ENCODE peak calls at places on chromosomes 11 and 22, in eight cellular contexts. R is stimulated activated naive CD4-positive, alpha-beta T cell treated with Interleukin-2 at 50 U/mL for 16 hours; K is stimulated activated CD4-positive, alpha-beta T cell treated with anti-CD3 and anti-CD28 coated beads, Interleukin-4, amount 100 ng/mL, for 1 hour; U is activated CD8-positive, alpha-beta memory T cell treated with anti-CD3 and anti-CD28 coated beads, Interleukin-2, amount 50 U/mL, for 4 hours; S is NK-92 treated with Interleukin-12 subunit alpha and Interleukin-12 subunit beta, amount 100 ng/mL, for 24 hours; W is T-helper 9 cell; N is H1; Q is hepatocyte. O is an unnamed sample.

GRCh38 chr11:102010776-102011500 is 36.3 kb upstream of the CFAP300 start:
- DNase-seq in K (no peak), Q (peak; percentile 89), S (no peak), R (no peak), N (peak; percentile 61), U (no peak), W (no peak), O (no peak)

GRCh38 chr22:45468872-45469572 is 33.7 kb upstream of the FBLN1 start:
- DNase-seq in S (no peak), N (no peak), K (no peak), R (no peak), U (no peak), Q (no peak), W (no peak), O (no peak)

GRCh38 chr22:32535531-32536190 is 61.0 kb downstream of the FBXO7 start:
- DNase-seq in S (no peak), R (no peak), N (no peak), U (no peak), K (no peak), Q (no peak), W (no peak), O (no peak)

GRCh38 chr11:121795206-121795605 is 320.8 kb downstream of the BLID start:
- DNase-seq in R (no peak), Q (no peak), N (no peak), W (no peak), S (no peak), K (no peak), U (no peak), O (no peak)

GRCh38 chr22:43561421-43562178 is 149.8 kb downstream of the MPPED1 start:
- DNase-seq in N (no peak), W (no peak), R (no peak), Q (no peak), U (no peak), K (no peak), S (no peak), O (no peak)

GRCh38 chr11:47380078-47380477 is 1.7 kb upstream of the SPI1 start:
- DNase-seq in W (no peak), K (no peak), R (no peak), S (no peak), Q (no peak), U (no peak), N (no peak), O (no peak)

GRCh38 chr11:3808846-3809623 is 675 bp downstream of the PGAP2 start:
- DNase-seq in Q (peak; percentile 80), U (no peak), R (peak; percentile 21), K (peak; percentile 27), N (no peak), S (no peak), W (peak; percentile 23), O (no peak)

GRCh38 chr11:50080256-50080655 is 47.6 kb downstream of the OR4C45 start:
- DNase-seq in N (no peak), S (no peak), U (no peak), K (no peak), W (no peak), Q (no peak), R (no peak), O (no peak)

GRCh38 chr22:32752868-32753520 is 48.5 kb upstream of the TIMP3 start:
- DNase-seq in Q (no peak), W (no peak), N (no peak), K (no peak), U (no peak), S (no peak), R (no peak), O (no peak)

GRCh38 chr11:24082860-24083259 is 414.0 kb upstream of the LUZP2 start:
- DNase-seq in Q (no peak), W (no peak), N (no peak), U (no peak), S (no peak), R (no peak), K (no peak), O (no peak)

GRCh38 chr22:46563381-46564083 is 26.1 kb upstream of the CELSR1 start:
- DNase-seq in S (peak; percentile 7), K (peak; percentile 82), U (peak; percentile 82), R (peak; percentile 68), W (peak; percentile 75), Q (peak; percentile 81), N (no peak), O (peak; percentile 87)

GRCh38 chr11:121722431-121723256 is 269.9 kb upstream of the SORL1-AS1 start:
- DNase-seq in W (no peak), S (no peak), N (peak; percentile 33), Q (peak; percentile 90), U (no peak), K (no peak), R (no peak), O (no peak)

GRCh38 chr11:93236741-93237675 is 39.2 kb upstream of the SLC36A4 start:
- DNase-seq in S (no peak), K (no peak), N (peak; percentile 10), R (no peak), U (no peak), Q (peak; percentile 72), W (no peak), O (no peak)

GRCh38 chr11:108025387-108026080 is 16.8 kb downstream of the CUL5 start:
- DNase-seq in Q (no peak), U (no peak), S (no peak), R (no peak), W (no peak), K (no peak), N (no peak), O (no peak)

GRCh38 chr22:49535126-49535525 is 292.5 kb downstream of the BRD1 start:
- DNase-seq in S (no peak), W (no peak), N (no peak), R (no peak), Q (no peak), K (no peak), U (no peak), O (peak; percentile 6)

GRCh38 chr11:60942970-60943565 is 8.9 kb downstream of the SLC15A3 start:
- DNase-seq in K (no peak), U (no peak), N (no peak), S (no peak), Q (no peak), R (no peak), W (no peak), O (no peak)

GRCh38 chr11:28521075-28521474 is 412.9 kb downstream of the METTL15 start:
- DNase-seq in K (no peak), Q (no peak), W (no peak), R (no peak), U (no peak), N (no peak), S (no peak), O (no peak)

GRCh38 chr22:35914665-35915476 is 113.8 kb downstream of the RBFOX2 start:
- DNase-seq in S (no peak), U (no peak), N (peak; percentile 50), R (no peak), Q (peak; percentile 90), W (no peak), K (no peak), O (no peak)

GRCh38 chr11:108092134-108092533 is 29.2 kb upstream of the ACAT1 start:
- DNase-seq in K (no peak), S (no peak), W (no peak), Q (no peak), N (no peak), U (no peak), R (no peak), O (no peak)

GRCh38 chr11:96215826-96216225 is 127.2 kb downstream of the MAML2 start:
- DNase-seq in K (no peak), U (no peak), S (no peak), N (no peak), R (no peak), Q (no peak), W (no peak), O (no peak)

GRCh38 chr22:44402196-44403111 is 89.7 kb upstream of the SHISAL1 start:
- DNase-seq in S (no peak), W (no peak), K (no peak), Q (no peak), R (no peak), N (no peak), U (peak; percentile 11), O (peak; percentile 18)

GRCh38 chr11:12287009-12287373 is 90.4 kb upstream of the PARVA start:
- DNase-seq in W (no peak), U (no peak), N (no peak), K (no peak), S (no peak), Q (peak; percentile 75), R (no peak), O (no peak)

GRCh38 chr22:20927940-20928572 is 10.8 kb downstream of the CRKL start:
- DNase-seq in R (no peak), Q (no peak), S (no peak), W (no peak), N (no peak), K (no peak), U (no peak), O (no peak)

GRCh38 chr11:9760180-9760550 is 96.3 kb downstream of the SWAP70 start:
- DNase-seq in K (peak; percentile 8), S (no peak), R (no peak), N (no peak), W (no peak), Q (peak; percentile 43), U (no peak), O (no peak)

GRCh38 chr11:129278586-129279319 is 86.6 kb upstream of the ARHGAP32 start:
- DNase-seq in Q (peak; percentile 64), K (peak; percentile 14), R (no peak), S (no peak), W (no peak), U (peak; percentile 19), N (no peak), O (peak; percentile 47)

GRCh38 chr22:27032121-27032761 is 374.9 kb downstream of the MIAT start:
- DNase-seq in R (no peak), U (no peak), S (no peak), Q (no peak), W (no peak), N (peak; percentile 33), K (no peak), O (no peak)

GRCh38 chr11:36030707-36031365 is 87.0 kb downstream of the LDLRAD3 start:
- DNase-seq in N (no peak), R (no peak), S (no peak), U (no peak), Q (no peak), K (no peak), W (no peak), O (no peak)

GRCh38 chr11:15985863-15986139 is 370.5 kb downstream of the SOX6 start:
- DNase-seq in K (no peak), S (no peak), R (no peak), U (no peak), Q (no peak), W (no peak), N (no peak), O (no peak)

GRCh38 chr11:111719379-111719778 is 46.8 kb downstream of the PPP2R1B start:
- DNase-seq in S (no peak), W (no peak), R (no peak), N (no peak), Q (no peak), K (no peak), U (no peak), O (no peak)

GRCh38 chr11:19344661-19345518 is 104.1 kb upstream of the E2F8 start:
- DNase-seq in Q (peak; percentile 53), K (no peak), W (no peak), U (no peak), N (no peak), S (no peak), R (no peak), O (no peak)

GRCh38 chr11:57871231-57871630 is 109.6 kb downstream of the CTNND1 start:
- DNase-seq in S (no peak), K (no peak), N (no peak), U (no peak), W (no peak), Q (no peak), R (no peak), O (no peak)

GRCh38 chr11:68289456-68289855 is 17.7 kb upstream of the C11orf24 start:
- DNase-seq in N (no peak), R (no peak), K (no peak), U (no peak), S (no peak), Q (no peak), W (no peak), O (no peak)

GRCh38 chr11:112885744-112886706 is 75.2 kb upstream of the NCAM1 start:
- DNase-seq in R (no peak), N (no peak), K (no peak), W (no peak), Q (no peak), U (no peak), S (no peak), O (no peak)

GRCh38 chr11:93614111-93614784 is 47.2 kb upstream of the CEP295 start:
- DNase-seq in R (no peak), W (no peak), K (no peak), Q (no peak), N (no peak), U (no peak), S (no peak), O (no peak)

O was measured in activated naive CD8-positive, alpha-beta T cell treated with anti-CD3 and anti-CD28 coated beads, Interleukin-2, amount 10 ng/mL, durations not matched to agents 7 days and 5 days.